ENCODE peak calls at places on chromosomes 11 and 22, in seven cellular contexts. F is SK-N-SH, C is sigmoid colon, U is suprapubic skin, M is transverse colon, E is upper lobe of left lung, L is GM12878. T is an unnamed sample.

GRCh38 chr22:49284389-49284788 is 543.3 kb downstream of the BRD1 start:
- DNase-seq in C (peak; percentile 48), E (no peak), F (no peak), M (no peak), U (no peak), L (no peak), T (no peak)

GRCh38 chr11:8597182-8597581 is 3.2 kb upstream of the STK33 start:
- DNase-seq in M (no peak), U (no peak), L (no peak), F (no peak), E (no peak), C (no peak), T (no peak)

GRCh38 chr22:37169947-37170688 is 17.9 kb downstream of the C1QTNF6 start:
- DNase-seq in M (no peak), U (peak; percentile 78), E (peak; percentile 13), F (no peak), C (peak; percentile 53), L (no peak), T (no peak)

GRCh38 chr11:126718319-126718718 is 282.3 kb downstream of the KIRREL3 start:
- DNase-seq in E (no peak), M (no peak), F (no peak), U (no peak), L (no peak), C (no peak), T (no peak)

GRCh38 chr11:57792060-57792541 is 30.5 kb downstream of the CTNND1 start:
- DNase-seq in E (peak; percentile 93), L (peak; percentile 93), U (no peak), F (no peak), C (peak; percentile 80), M (peak; percentile 71), T (peak; percentile 68)

GRCh38 chr22:43670545-43670944 is 141.6 kb downstream of the EFCAB6 start:
- DNase-seq in M (peak; percentile 45), C (no peak), E (no peak), F (no peak), L (no peak), U (no peak), T (no peak)

GRCh38 chr11:107468596-107468995 is 11.0 kb upstream of the CWF19L2 start:
- DNase-seq in M (no peak), U (no peak), F (peak; percentile 18), C (no peak), E (no peak), L (no peak), T (no peak)

GRCh38 chr22:37464181-37464580 is 22.0 kb downstream of the MFNG start:
- DNase-seq in E (no peak), M (peak; percentile 17), U (no peak), L (peak; percentile 19), F (peak; percentile 86), C (no peak), T (no peak)

GRCh38 chr11:114082415-114082748 is 22.9 kb downstream of the ZBTB16 start:
- DNase-seq in L (no peak), M (no peak), F (no peak), C (no peak), U (no peak), E (no peak), T (no peak)

GRCh38 chr11:92384316-92384715 is 159.7 kb downstream of the FAT3 start:
- DNase-seq in C (no peak), F (peak; percentile 18), E (no peak), M (no peak), U (no peak), L (no peak), T (no peak)

GRCh38 chr11:19013181-19013857 is 47.2 kb downstream of the MRGPRX2 start:
- DNase-seq in M (no peak), L (no peak), U (no peak), F (no peak), C (no peak), E (no peak), T (no peak)

GRCh38 chr11:119116601-119117000 is 4.8 kb upstream of the HINFP start:
- DNase-seq in M (no peak), F (no peak), E (no peak), L (no peak), U (no peak), C (no peak), T (no peak)

GRCh38 chr11:113789675-113790320 is 10.2 kb downstream of the CLDN25 start:
- DNase-seq in U (no peak), F (no peak), C (no peak), E (no peak), L (no peak), M (no peak), T (no peak)

GRCh38 chr11:120022617-120023016 is 115.3 kb downstream of the TRIM29 start:
- DNase-seq in L (no peak), M (peak; percentile 22), E (no peak), F (no peak), U (no peak), C (no peak), T (no peak)

GRCh38 chr11:86591631-86592030 is 80.8 kb downstream of the ME3 start:
- DNase-seq in F (no peak), U (no peak), E (no peak), M (no peak), C (no peak), L (no peak), T (no peak)

DNA sequence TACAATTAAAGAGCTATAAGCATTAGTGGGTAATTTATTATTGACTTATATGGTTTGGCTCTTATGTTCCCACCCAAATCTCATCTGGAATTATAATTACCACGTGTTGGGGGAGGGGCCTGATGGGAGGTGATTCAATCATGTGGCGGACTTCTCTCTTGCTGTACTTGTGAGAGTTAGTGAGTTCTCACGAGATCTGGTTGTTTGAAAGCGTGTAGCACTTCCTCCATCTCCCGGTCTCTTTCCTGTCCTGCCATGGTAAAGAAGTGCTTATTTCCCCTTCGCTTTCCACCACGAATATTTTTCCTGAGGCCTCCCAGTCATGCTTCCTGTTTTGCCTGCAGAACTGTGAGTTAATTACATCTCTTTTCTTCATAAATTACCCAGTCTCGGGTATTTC is 28.1 kb upstream of the CHORDC1 start:
- DNase-seq in F (no peak), M (no peak), L (no peak), E (no peak), U (no peak), C (no peak), T (no peak)
- TF ChIP-seq POLR2AphosphoS5 in F (no peak), M (no peak), L (no peak), E (no peak), U (no peak), C (no peak), T (no peak)

GRCh38 chr11:34916014-34916809 is at the start of the genes APIP and PDHX:
- DNase-seq in E (peak; percentile 100), C (peak; percentile 99), L (peak; percentile 92), M (peak; percentile 99), U (peak; percentile 99), F (peak; percentile 98), T (peak; percentile 100)

GRCh38 chr11:34926101-34926830 is 9.8 kb downstream of the PDHX start:
- DNase-seq in U (no peak), E (no peak), F (peak; percentile 34), C (no peak), L (no peak), M (no peak), T (no peak)

GRCh38 chr11:34916810-34917780 is 677 bp downstream of the PDHX start:
- DNase-seq in C (no peak), L (no peak), U (no peak), F (no peak), E (no peak), M (no peak), T (no peak)

GRCh38 chr11:34924714-34925113 is 8.3 kb downstream of the PDHX start:
- DNase-seq in L (no peak), U (no peak), F (no peak), C (no peak), E (no peak), M (no peak), T (no peak)

DNA sequence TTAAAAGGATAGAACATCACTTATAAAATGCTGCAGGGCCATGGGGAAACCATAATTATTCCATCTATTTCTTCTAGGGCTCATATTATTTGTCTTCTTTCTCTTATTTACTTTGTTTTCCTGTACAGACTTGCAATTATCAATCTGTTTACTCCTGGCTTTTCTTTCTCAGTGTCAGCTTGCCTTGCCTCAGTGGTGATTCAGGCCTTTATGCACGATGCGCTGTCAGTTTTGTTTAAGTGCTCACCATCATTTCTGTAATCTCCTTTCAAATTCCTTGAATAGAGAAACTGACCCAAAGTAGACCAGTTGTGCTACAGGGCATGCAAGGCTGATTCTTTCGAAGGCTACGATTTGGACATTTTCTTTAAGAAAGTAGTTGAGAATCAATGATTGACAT is 4.7 kb downstream of the PDHX start:
- DNase-seq in L (no peak), M (no peak), E (no peak), F (no peak), C (no peak), U (no peak), T (no peak)
- TF ChIP-seq CTCF in L (no peak), M (no peak), E (no peak), F (no peak), C (no peak), U (no peak), T (no peak)

GRCh38 chr11:128207861-128208321 is 379.5 kb downstream of the ETS1 start:
- DNase-seq in E (no peak), F (no peak), C (no peak), L (no peak), M (no peak), U (no peak), T (no peak)

GRCh38 chr11:128208329-128209220 is 378.8 kb downstream of the ETS1 start:
- DNase-seq in L (no peak), F (no peak), M (no peak), U (no peak), C (no peak), E (no peak), T (no peak)

GRCh38 chr11:128213461-128213860 is 373.9 kb downstream of the ETS1 start:
- DNase-seq in C (no peak), U (no peak), L (no peak), M (no peak), E (no peak), F (no peak), T (no peak)

GRCh38 chr11:128212324-128212723 is 375.0 kb downstream of the ETS1 start:
- DNase-seq in E (no peak), M (no peak), F (no peak), L (no peak), U (no peak), C (no peak), T (no peak)

GRCh38 chr11:128210148-128210940 is 377.0 kb downstream of the ETS1 start:
- DNase-seq in C (no peak), E (peak; percentile 31), F (no peak), M (peak; percentile 51), U (no peak), L (no peak), T (no peak)
- TF ChIP-seq EP300 in C (no peak), E (no peak), F (peak; percentile 96), M (no peak), U (no peak), L (no peak), T (no peak)

DNA sequence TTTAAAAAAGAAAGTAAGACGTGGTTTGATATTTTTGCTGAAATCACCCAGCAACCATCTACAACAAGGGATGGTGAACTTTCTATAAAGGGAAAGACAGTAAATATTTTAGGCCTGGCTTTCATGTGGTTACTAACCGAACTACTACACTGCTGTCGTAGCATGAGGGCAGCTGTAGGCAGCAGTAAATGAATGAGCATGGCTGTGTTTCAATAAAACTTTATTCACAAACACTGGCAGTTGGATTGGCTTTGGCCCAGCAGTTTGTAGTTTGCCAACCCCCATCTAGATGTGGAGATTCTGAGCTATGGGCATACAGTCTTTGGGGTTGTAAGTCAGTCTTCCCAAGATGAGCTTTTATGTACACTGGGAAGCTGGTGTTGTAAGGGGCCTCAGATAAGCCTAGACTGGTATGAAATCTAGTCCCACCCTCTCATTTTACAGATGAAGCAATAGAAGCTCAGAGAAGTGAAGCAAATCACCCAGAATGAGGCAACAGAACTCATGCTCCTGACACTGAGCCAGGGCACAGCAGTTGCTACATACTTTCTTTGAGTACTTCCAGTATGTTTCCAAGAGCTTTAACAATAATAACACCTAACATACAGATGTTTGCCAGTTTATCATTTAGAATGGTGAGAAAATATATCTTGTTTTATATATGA is 204.4 kb downstream of the ADAMTS15 start:
- DNase-seq in F (no peak), E (peak; percentile 81), M (peak; percentile 46), U (peak; percentile 87), L (no peak), C (peak; percentile 92), T (peak; percentile 39)
- TF ChIP-seq POLR2AphosphoS5 in F (no peak), E (peak; percentile 69), M (peak; percentile 45), U (peak; percentile 91), L (no peak), C (peak; percentile 80), T (peak; percentile 76)